ENCODE peak calls at places on chromosomes 6 and 20, in five cellular contexts. K, J, C, E and N are unnamed samples.
A peak's percentile ranks its signal among the peaks of the same experiment; 100 is the strongest.

GRCh38 chr20:35466856-35467255 is 11.5 kb downstream of the CEP250 start:
- DNase-seq in K (no peak), J (no peak), C (no peak), E (no peak), N (no peak)

GRCh38 chr20:31260326-31260932 is 3.0 kb downstream of the DEFB115 start:
- DNase-seq in K (no peak), J (peak; percentile 18), C (no peak), E (peak; percentile 63), N (no peak)

GRCh38 chr6:26363882-26364825 is 844 bp upstream of the BTN3A2 start:
- DNase-seq in K (peak; percentile 24), J (peak; percentile 29), C (no peak), E (peak; percentile 46), N (no peak)

GRCh38 chr20:10671850-10672578 is 1.8 kb downstream of the JAG1 start:
- DNase-seq in K (no peak), J (peak; percentile 68), C (peak; percentile 74), E (peak; percentile 89), N (no peak)

GRCh38 chr20:48725589-48725991 is 102.2 kb downstream of the PREX1 start:
- DNase-seq in K (peak; percentile 45), J (peak; percentile 65), C (no peak), E (peak; percentile 52), N (no peak)

GRCh38 chr20:56504373-56505005 is 20.1 kb upstream of the FAM209A start:
- DNase-seq in K (no peak), J (no peak), C (no peak), E (peak; percentile 23), N (no peak)

GRCh38 chr6:32700391-32701040 is 34.1 kb upstream of the HLA-DQB1 start:
- DNase-seq in K (peak; percentile 11), J (peak; percentile 74), C (peak; percentile 21), E (peak; percentile 61), N (peak; percentile 22)

GRCh38 chr6:89302936-89303335 is 12.2 kb downstream of the GABRR2 start:
- DNase-seq in K (no peak), J (no peak), C (no peak), E (peak; percentile 22), N (no peak)

GRCh38 chr6:145898376-145898775 is 65.8 kb downstream of the SHPRH start:
- DNase-seq in K (no peak), J (peak; percentile 60), C (no peak), E (peak; percentile 45), N (no peak)

GRCh38 chr20:776165-776564 is 7.9 kb upstream of the SLC52A3 start:
- DNase-seq in K (no peak), J (no peak), C (no peak), E (no peak), N (no peak)

GRCh38 chr6:1553562-1554088 is 56.1 kb upstream of the FOXC1 start:
- DNase-seq in K (no peak), J (peak; percentile 28), C (no peak), E (peak; percentile 67), N (no peak)

GRCh38 chr6:1554881-1555569 is 54.7 kb upstream of the FOXC1 start:
- DNase-seq in K (peak; percentile 42), J (peak; percentile 64), C (peak; percentile 71), E (peak; percentile 90), N (no peak)

GRCh38 chr6:1554241-1554880 is 55.4 kb upstream of the FOXC1 start:
- DNase-seq in K (no peak), J (no peak), C (no peak), E (peak; percentile 83), N (no peak)

GRCh38 chr6:1551236-1551635 is 58.5 kb upstream of the FOXC1 start:
- DNase-seq in K (no peak), J (no peak), C (no peak), E (peak; percentile 34), N (no peak)

DNA sequence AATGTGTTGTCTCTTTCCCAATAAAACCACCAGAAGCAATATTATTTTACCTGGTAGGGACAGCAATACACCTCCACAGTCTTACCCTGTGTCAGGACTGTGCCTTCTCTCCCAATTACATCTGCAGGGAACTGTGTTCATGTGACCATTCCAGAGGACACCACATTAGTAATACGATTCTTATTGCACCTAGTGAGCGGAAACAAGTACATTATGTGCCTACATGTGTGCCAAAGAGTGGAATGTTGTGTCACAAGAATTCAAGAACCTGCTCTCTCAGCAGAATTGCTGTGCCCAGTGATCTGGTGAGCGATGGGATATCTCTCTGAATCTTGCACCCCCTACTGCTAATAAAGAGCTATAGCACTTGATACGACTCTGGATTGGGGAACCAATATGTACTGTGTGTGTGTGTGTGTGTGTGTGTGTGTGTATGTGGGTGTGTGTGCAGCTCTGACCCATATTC is 57.4 kb upstream of the FOXC1 start:
- DNase-seq in K (peak; percentile 13), J (peak; percentile 42), C (no peak), E (peak; percentile 80), N (peak; percentile 29)
- TF ChIP-seq CTCF in K (peak; percentile 60), J (peak; percentile 44), C (peak; percentile 14), E (peak; percentile 59), N (peak; percentile 58)

DNA sequence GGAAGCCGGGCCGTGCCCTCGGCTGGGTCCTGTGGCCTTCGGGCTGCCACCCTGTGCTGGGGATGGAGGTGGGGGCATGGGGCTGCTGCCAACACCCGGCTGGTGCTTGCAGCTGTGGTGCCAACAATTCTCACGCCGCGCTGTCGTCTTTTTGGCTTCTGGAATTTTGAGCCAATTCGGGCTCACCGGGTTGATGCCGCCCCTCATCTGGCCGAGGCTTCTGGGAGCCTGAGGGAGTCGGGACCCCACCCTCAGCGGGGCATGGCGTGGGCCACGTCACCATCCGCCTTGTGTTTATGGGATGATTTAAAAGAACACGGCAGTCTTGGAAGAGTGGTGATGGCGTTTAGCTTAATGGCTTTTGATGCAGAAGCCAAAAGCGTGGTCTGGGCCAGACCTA is 8.7 kb upstream of the NPBWR2 start:
- DNase-seq in K (no peak), J (no peak), C (no peak), E (no peak), N (no peak)
- H3K4me3 ChIP-seq in K (no peak overlapping the region), J (no peak overlapping the region), C (no peak overlapping the region), E (no peak overlapping the region), N (no peak overlapping the region)

GRCh38 chr6:322205-322930 is 30.1 kb downstream of the DUSP22 start:
- DNase-seq in K (no peak), J (no peak), C (peak; percentile 9), E (peak; percentile 36), N (no peak)
- TF ChIP-seq CTCF in K (no peak), J (no peak), C (no peak), E (peak; percentile 62), N (no peak)

DNA sequence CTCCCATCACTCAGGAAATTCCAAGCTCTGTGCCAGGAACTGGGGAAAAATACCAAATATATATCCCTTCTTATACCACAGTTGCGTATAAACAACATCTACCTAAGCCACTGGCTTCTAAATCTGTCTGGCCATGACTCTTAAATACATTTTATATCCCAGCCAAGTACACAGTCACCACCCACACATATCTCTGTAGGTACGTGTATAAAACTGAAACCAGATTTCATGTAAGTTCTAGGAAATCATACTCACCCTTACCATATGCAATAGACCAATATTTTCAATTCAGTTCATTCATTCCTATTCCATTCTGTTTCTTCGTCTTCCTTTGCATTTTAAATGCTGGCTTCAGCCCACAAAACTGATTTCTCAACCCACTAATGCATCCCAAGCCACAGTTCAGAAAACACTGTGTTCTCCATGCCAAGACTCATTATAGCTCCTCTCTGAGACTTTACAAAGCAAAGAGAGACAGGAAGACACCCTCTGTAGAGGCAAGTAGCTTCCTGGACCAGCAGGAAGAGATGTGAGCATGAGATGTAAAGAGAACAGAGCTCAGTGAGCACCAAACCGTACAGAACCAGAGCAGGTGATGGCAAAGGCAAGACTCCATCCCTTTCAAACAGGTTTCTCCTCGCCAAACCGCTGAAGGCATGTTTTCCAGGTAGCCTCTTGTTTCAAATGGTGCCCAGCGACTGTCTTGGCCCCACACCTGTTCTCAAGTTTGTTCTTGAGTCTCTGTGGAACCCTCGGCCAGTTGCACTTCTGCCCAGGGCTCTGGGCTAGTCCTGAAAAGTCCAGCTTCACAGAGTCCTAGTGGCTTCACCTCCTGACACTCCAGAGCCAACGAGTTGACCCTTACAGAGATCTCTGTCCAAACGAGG is 18.7 kb downstream of the FAM50B start:
- DNase-seq in K (no peak), J (peak; percentile 50), C (no peak), E (no peak), N (no peak)
- H3K4me3 ChIP-seq in K (no peak overlapping the region), J (no peak overlapping the region), C (no peak overlapping the region), E (no peak overlapping the region), N (no peak overlapping the region)

GRCh38 chr20:6122873-6123649 is at the start of gene FERMT1:
- DNase-seq in K (peak; percentile 34), J (peak; percentile 76), C (peak; percentile 82), E (peak; percentile 94), N (no peak)
- TF ChIP-seq CTCF in K (peak; percentile 5), J (peak; percentile 18), C (no peak), E (no peak), N (no peak)

DNA sequence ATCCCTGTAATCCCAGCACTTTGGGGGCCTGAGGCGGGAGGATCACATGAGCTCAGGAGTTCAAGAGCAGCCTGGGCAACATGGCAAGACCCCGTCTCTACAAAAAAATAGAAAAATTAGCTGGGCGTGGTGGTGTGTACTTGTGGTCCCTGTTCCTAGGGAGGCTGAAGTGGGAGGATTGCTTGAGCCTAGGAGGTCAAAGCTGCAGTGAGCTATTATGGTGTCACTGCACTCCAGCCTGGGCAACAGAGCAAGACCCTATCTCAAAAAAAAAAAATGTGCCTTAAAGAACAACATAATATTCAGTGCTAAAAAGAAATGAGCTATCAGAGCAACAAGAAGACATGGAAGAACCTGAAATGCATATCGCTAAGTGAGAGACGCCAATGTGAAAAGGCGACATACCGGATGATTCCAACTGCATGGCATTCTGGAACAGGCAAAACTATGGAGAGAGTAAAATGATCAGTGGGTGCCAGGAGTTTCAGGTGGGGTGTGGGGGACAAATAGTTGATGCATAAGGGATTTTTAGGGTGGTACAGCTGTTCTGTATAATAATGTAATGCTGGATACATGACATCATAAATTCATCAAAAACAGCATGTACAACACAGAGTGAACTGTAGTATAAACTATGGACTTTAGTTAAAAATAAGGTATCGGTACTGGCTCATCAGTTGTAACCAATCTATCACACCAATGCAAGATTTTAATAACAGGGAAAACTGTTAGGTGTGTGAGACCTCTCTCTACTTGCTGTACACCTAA is 80.8 kb downstream of the GMPR start:
- DNase-seq in K (no peak), J (no peak), C (no peak), E (no peak), N (no peak)
- H3K4me3 ChIP-seq in K (no peak overlapping the region), J (no peak overlapping the region), C (no peak overlapping the region), E (no peak overlapping the region), N (no peak overlapping the region)